ENCODE peak calls at places on chromosomes 2 and 18, in six cellular contexts. One of them, this sample, is unnamed. For H3K9me3, the result is how much of the 10 kb centered on the place peaks cover.

GRCh38 chr2:95346236-95346737 is 49.1 kb downstream of the KCNIP3 start:
- DNase-seq in transverse colon: peak
- DNase-seq in AG04450: no peak
- DNase-seq in left lung: peak
- DNase-seq in endodermal cell: no peak
- DNase-seq in esophagus squamous epithelium: no peak
- DNase-seq in this sample: no peak

GRCh38 chr2:179268277-179268935 is 3.8 kb upstream of the SESTD1 start:
- DNase-seq in left lung: no peak
- DNase-seq in esophagus squamous epithelium: no peak
- DNase-seq in endodermal cell: no peak
- DNase-seq in transverse colon: no peak
- DNase-seq in AG04450: no peak
- DNase-seq in this sample: no peak

GRCh38 chr2:33186937-33187336 is 240.2 kb downstream of the LTBP1 start:
- DNase-seq in left lung: no peak
- DNase-seq in AG04450: no peak
- DNase-seq in transverse colon: no peak
- DNase-seq in esophagus squamous epithelium: no peak
- DNase-seq in endodermal cell: no peak
- DNase-seq in this sample: no peak

GRCh38 chr2:217356795-217357194 is 496.9 kb upstream of the TNP1 start:
- DNase-seq in esophagus squamous epithelium: no peak
- DNase-seq in transverse colon: no peak
- DNase-seq in AG04450: no peak
- DNase-seq in endodermal cell: no peak
- DNase-seq in left lung: no peak
- DNase-seq in this sample: no peak

GRCh38 chr2:180572346-180572745 is 408.1 kb upstream of the UBE2E3 start:
- DNase-seq in endodermal cell: no peak
- DNase-seq in esophagus squamous epithelium: no peak
- DNase-seq in left lung: no peak
- DNase-seq in AG04450: no peak
- DNase-seq in transverse colon: no peak
- DNase-seq in this sample: no peak

GRCh38 chr2:203104273-203104672 is 89.6 kb downstream of the NBEAL1 start:
- DNase-seq in transverse colon: no peak
- DNase-seq in AG04450: no peak
- DNase-seq in left lung: no peak
- DNase-seq in endodermal cell: no peak
- DNase-seq in esophagus squamous epithelium: no peak
- DNase-seq in this sample: no peak

GRCh38 chr2:208031608-208032019 is 6.3 kb upstream of the PLEKHM3 start:
- DNase-seq in transverse colon: no peak
- DNase-seq in left lung: no peak
- DNase-seq in esophagus squamous epithelium: no peak
- DNase-seq in AG04450: peak
- DNase-seq in endodermal cell: no peak
- DNase-seq in this sample: no peak

GRCh38 chr2:199216253-199216652 is 241.5 kb downstream of the SATB2 start:
- DNase-seq in left lung: no peak
- DNase-seq in esophagus squamous epithelium: no peak
- DNase-seq in endodermal cell: no peak
- DNase-seq in AG04450: no peak
- DNase-seq in transverse colon: no peak
- DNase-seq in this sample: no peak

GRCh38 chr18:8030201-8030600 is 463.1 kb downstream of the PTPRM start:
- DNase-seq in esophagus squamous epithelium: no peak
- DNase-seq in transverse colon: no peak
- DNase-seq in left lung: no peak
- DNase-seq in AG04450: no peak
- DNase-seq in endodermal cell: no peak
- DNase-seq in this sample: no peak

GRCh38 chr2:134140251-134140661 is 113.6 kb upstream of the MGAT5 start:
- DNase-seq in transverse colon: peak
- DNase-seq in endodermal cell: no peak
- DNase-seq in AG04450: no peak
- DNase-seq in esophagus squamous epithelium: no peak
- DNase-seq in left lung: no peak
- DNase-seq in this sample: no peak

GRCh38 chr18:41134426-41134825 is 820.6 kb upstream of the PIK3C3 start:
- DNase-seq in AG04450: no peak
- DNase-seq in transverse colon: no peak
- DNase-seq in endodermal cell: no peak
- DNase-seq in left lung: no peak
- DNase-seq in esophagus squamous epithelium: no peak
- DNase-seq in this sample: no peak

GRCh38 chr2:72673279-72673678 is 152.6 kb downstream of the EXOC6B start:
- DNase-seq in endodermal cell: no peak
- DNase-seq in esophagus squamous epithelium: no peak
- DNase-seq in left lung: no peak
- DNase-seq in transverse colon: no peak
- DNase-seq in AG04450: no peak
- DNase-seq in this sample: no peak

GRCh38 chr2:176774768-176775453 is 437.7 kb upstream of the HNRNPA3 start:
- DNase-seq in endodermal cell: no peak
- DNase-seq in esophagus squamous epithelium: no peak
- DNase-seq in transverse colon: no peak
- DNase-seq in left lung: no peak
- DNase-seq in AG04450: no peak
- DNase-seq in this sample: no peak

GRCh38 chr18:41096504-41096903 is 858.5 kb upstream of the PIK3C3 start:
- DNase-seq in left lung: no peak
- DNase-seq in transverse colon: no peak
- DNase-seq in esophagus squamous epithelium: no peak
- DNase-seq in AG04450: no peak
- DNase-seq in endodermal cell: no peak
- DNase-seq in this sample: no peak

GRCh38 chr2:136255648-136256461 is 137.9 kb upstream of the CXCR4 start:
- DNase-seq in transverse colon: no peak
- DNase-seq in left lung: no peak
- DNase-seq in esophagus squamous epithelium: no peak
- DNase-seq in AG04450: no peak
- DNase-seq in endodermal cell: no peak
- DNase-seq in this sample: no peak

GRCh38 chr2:189060096-189060642 is 86.0 kb downstream of the COL3A1 start:
- DNase-seq in endodermal cell: no peak
- DNase-seq in esophagus squamous epithelium: no peak
- DNase-seq in transverse colon: no peak
- DNase-seq in left lung: no peak
- DNase-seq in AG04450: no peak
- DNase-seq in this sample: no peak

GRCh38 chr2:160091381-160091780 is 29.0 kb upstream of the PLA2R1 start:
- DNase-seq in endodermal cell: no peak
- DNase-seq in transverse colon: no peak
- DNase-seq in AG04450: no peak
- DNase-seq in esophagus squamous epithelium: no peak
- DNase-seq in left lung: no peak
- DNase-seq in this sample: no peak
- H3K9me3 ChIP-seq in endodermal cell: half or more
- H3K9me3 ChIP-seq in transverse colon: under half
- H3K9me3 ChIP-seq in AG04450: under half
- H3K9me3 ChIP-seq in esophagus squamous epithelium: under half
- H3K9me3 ChIP-seq in left lung: half or more
- H3K9me3 ChIP-seq in this sample: under half

GRCh38 chr2:241949736-241950412 is 80.3 kb downstream of the RTP5 start:
- DNase-seq in transverse colon: no peak
- DNase-seq in esophagus squamous epithelium: no peak
- DNase-seq in AG04450: no peak
- DNase-seq in endodermal cell: no peak
- DNase-seq in left lung: no peak
- DNase-seq in this sample: no peak

GRCh38 chr2:241948299-241948897 is 78.9 kb downstream of the RTP5 start:
- DNase-seq in esophagus squamous epithelium: no peak
- DNase-seq in left lung: no peak
- DNase-seq in transverse colon: no peak
- DNase-seq in AG04450: no peak
- DNase-seq in endodermal cell: no peak
- DNase-seq in this sample: no peak

GRCh38 chr2:241947876-241948275 is 78.3 kb downstream of the RTP5 start:
- DNase-seq in endodermal cell: no peak
- DNase-seq in transverse colon: no peak
- DNase-seq in left lung: no peak
- DNase-seq in esophagus squamous epithelium: no peak
- DNase-seq in AG04450: no peak
- DNase-seq in this sample: no peak

GRCh38 chr2:241950413-241950863 is 80.9 kb downstream of the RTP5 start:
- DNase-seq in endodermal cell: no peak
- DNase-seq in AG04450: no peak
- DNase-seq in esophagus squamous epithelium: no peak
- DNase-seq in left lung: no peak
- DNase-seq in transverse colon: no peak
- DNase-seq in this sample: no peak

DNA sequence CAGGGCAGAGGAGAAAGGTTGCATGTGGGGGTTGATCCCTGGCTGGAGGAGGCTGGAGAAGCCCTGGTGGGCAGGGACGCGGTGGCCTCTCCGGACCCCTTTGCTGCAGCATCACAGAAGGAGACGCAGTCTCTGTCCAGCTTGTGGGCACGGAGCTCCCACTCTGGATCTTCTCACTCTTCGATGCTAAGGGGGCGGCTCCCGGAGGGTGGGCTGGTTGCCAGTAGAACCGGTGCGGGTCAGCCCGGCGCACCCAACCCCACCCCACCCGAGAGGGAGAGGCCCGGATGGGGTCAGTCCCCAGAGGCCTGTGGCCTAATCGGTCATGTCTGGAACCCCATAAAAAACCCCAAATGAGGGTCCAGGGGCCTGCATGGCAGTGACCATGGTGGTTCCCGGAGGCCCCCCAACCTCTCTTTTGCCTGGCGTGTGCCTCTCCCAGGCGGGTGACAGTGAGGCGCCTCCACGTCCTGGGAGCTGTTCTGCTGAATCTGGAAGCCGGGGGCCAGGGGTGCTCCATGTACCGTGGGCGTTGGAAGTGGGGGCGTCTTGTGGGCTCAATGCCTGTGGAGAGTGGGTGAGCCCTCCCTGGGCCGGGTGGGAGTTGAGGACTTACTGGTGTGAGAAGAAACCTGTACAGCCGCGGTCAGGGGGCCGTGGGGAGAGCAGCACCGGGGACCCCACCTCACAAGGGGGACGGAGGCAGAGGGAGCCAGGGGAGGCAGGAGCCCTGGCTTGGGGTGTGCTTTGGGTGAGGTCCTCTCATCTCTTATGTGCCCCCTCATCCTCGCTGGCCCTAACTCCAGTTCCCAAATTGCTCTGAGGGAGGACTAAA is 79.6 kb downstream of the RTP5 start:
- DNase-seq in esophagus squamous epithelium: no peak
- DNase-seq in AG04450: no peak
- DNase-seq in left lung: no peak
- DNase-seq in endodermal cell: no peak
- DNase-seq in transverse colon: no peak
- DNase-seq in this sample: no peak
- H3K9me3 ChIP-seq in esophagus squamous epithelium: under half
- H3K9me3 ChIP-seq in AG04450: under half
- H3K9me3 ChIP-seq in left lung: under half
- H3K9me3 ChIP-seq in endodermal cell: under half
- H3K9me3 ChIP-seq in transverse colon: under half
- H3K9me3 ChIP-seq in this sample: under half

GRCh38 chr2:231099918-231100317 is 24.9 kb downstream of the HTR2B start:
- DNase-seq in endodermal cell: peak
- DNase-seq in transverse colon: no peak
- DNase-seq in left lung: no peak
- DNase-seq in esophagus squamous epithelium: no peak
- DNase-seq in AG04450: no peak
- DNase-seq in this sample: no peak

GRCh38 chr2:231093956-231094355 is 30.9 kb downstream of the HTR2B start:
- DNase-seq in esophagus squamous epithelium: no peak
- DNase-seq in left lung: no peak
- DNase-seq in transverse colon: peak
- DNase-seq in endodermal cell: no peak
- DNase-seq in AG04450: no peak
- DNase-seq in this sample: no peak

GRCh38 chr2:231094671-231095346 is 30.0 kb downstream of the HTR2B start:
- DNase-seq in endodermal cell: no peak
- DNase-seq in esophagus squamous epithelium: no peak
- DNase-seq in left lung: no peak
- DNase-seq in transverse colon: no peak
- DNase-seq in AG04450: no peak
- DNase-seq in this sample: no peak
- H3K9me3 ChIP-seq in endodermal cell: half or more
- H3K9me3 ChIP-seq in esophagus squamous epithelium: under half
- H3K9me3 ChIP-seq in left lung: under half
- H3K9me3 ChIP-seq in transverse colon: under half
- H3K9me3 ChIP-seq in AG04450: under half
- H3K9me3 ChIP-seq in this sample: under half

GRCh38 chr2:102139851-102140250 is 2.7 kb upstream of the IL1R1 start:
- DNase-seq in transverse colon: no peak
- DNase-seq in esophagus squamous epithelium: no peak
- DNase-seq in endodermal cell: no peak
- DNase-seq in left lung: no peak
- DNase-seq in AG04450: peak
- DNase-seq in this sample: no peak

GRCh38 chr2:102142829-102143449 is 393 bp downstream of the IL1R1 start:
- DNase-seq in endodermal cell: peak
- DNase-seq in AG04450: no peak
- DNase-seq in esophagus squamous epithelium: no peak
- DNase-seq in transverse colon: no peak
- DNase-seq in left lung: no peak
- DNase-seq in this sample: no peak

GRCh38 chr2:102140367-102140766 is 2.2 kb upstream of the IL1R1 start:
- DNase-seq in left lung: no peak
- DNase-seq in AG04450: no peak
- DNase-seq in transverse colon: no peak
- DNase-seq in esophagus squamous epithelium: no peak
- DNase-seq in endodermal cell: no peak
- DNase-seq in this sample: no peak

GRCh38 chr2:102141915-102142828 is at the start of gene IL1R1:
- DNase-seq in esophagus squamous epithelium: no peak
- DNase-seq in left lung: peak
- DNase-seq in transverse colon: peak
- DNase-seq in endodermal cell: peak
- DNase-seq in AG04450: no peak
- DNase-seq in this sample: no peak

DNA sequence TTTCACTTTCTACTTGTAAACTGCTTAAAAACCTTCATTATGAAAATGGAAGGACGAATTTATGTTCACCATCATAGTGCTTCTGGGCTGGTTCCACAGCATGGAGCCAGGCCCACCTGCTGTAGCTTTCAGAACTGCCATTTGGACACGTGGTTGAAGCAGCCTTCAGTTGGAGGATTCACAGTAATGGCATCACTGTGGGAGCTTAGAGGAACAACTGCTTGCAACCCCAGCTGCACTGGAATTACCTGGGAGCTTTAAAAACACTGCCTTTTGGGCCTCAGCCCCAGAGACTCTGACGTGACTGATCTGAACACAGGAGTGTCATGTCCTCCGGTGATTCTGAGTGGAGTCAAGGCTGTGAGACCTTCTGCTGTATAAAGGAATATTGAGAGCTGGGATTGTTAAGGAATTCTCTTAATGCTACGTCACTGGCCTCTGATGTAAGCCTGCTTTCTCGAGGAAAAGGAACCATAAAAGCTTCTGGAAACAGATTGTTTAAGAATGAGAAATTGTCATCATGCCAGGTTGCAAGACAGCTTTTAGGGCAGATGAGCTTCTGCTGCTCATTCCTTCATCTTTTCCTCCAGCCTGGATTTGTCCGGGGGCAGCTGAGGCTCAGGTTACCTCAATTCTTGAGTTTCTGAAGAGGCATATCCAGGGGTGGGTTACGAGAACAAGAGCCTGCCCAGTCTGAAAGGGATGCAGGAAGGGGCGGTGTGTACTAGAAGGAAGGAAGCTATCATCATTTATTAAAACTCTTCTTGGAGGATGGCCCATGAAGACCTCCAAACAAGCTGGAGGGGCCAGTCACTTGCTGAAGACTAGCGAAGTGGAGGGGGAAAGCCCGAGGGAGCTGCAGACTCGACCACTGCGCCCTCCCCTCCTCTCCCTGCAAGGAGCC is 1.3 kb upstream of the IL1R1 start:
- DNase-seq in esophagus squamous epithelium: no peak
- DNase-seq in endodermal cell: no peak
- DNase-seq in transverse colon: no peak
- DNase-seq in AG04450: peak
- DNase-seq in left lung: no peak
- DNase-seq in this sample: no peak
- H3K9me3 ChIP-seq in esophagus squamous epithelium: under half
- H3K9me3 ChIP-seq in endodermal cell: under half
- H3K9me3 ChIP-seq in transverse colon: under half
- H3K9me3 ChIP-seq in AG04450: under half
- H3K9me3 ChIP-seq in left lung: under half
- H3K9me3 ChIP-seq in this sample: under half

This sample was measured in T-helper 17 cell.